ENCODE peak calls at places on chromosome 1, in ten cellular contexts. U is H4; F is GM04503; S is iris pigment epithelial cell; O is GM12865; H is NCI-H510A treated with DMSO at 0.1 percent for 48 hours; N is GM12864; B is mesothelial cell of epicardium; I is epithelial cell of esophagus; V is stimulated activated naive B cell treated with anti-CD40 and anti-IgM and Interleukin-4, amounts not matched to agents 10 μg/mL and 1 μg/mL and 100 μg/mL, for 72 hours. X is an unnamed sample.

GRCh38 chr1:24570265-24571125 is 14.6 kb downstream of the NCMAP start:
- DNase-seq in U (no peak), F (no peak), S (no peak), O (no peak), H (no peak), N (no peak), B (no peak), I (no peak), V (no peak), X (no peak)

GRCh38 chr1:1069061-1069710 is 4.9 kb downstream of the RNF223 start:
- DNase-seq in U (peak; percentile 81), F (no peak), S (peak; percentile 30), O (peak; percentile 91), H (peak; percentile 94), N (peak; percentile 46), B (peak; percentile 87), I (peak; percentile 81), V (peak; percentile 86), X (peak; percentile 94)

GRCh38 chr1:95407864-95408291 is 173.9 kb downstream of the RWDD3 start:
- DNase-seq in U (no peak), F (no peak), S (no peak), O (no peak), H (no peak), N (no peak), B (no peak), I (no peak), V (no peak), X (no peak)

GRCh38 chr1:24443241-24443656 is 27.6 kb downstream of the NIPAL3 start:
- DNase-seq in U (no peak), F (no peak), S (no peak), O (no peak), H (no peak), N (no peak), B (no peak), I (no peak), V (no peak), X (no peak)

GRCh38 chr1:93111561-93111960 is 32.5 kb downstream of the MTF2 start:
- DNase-seq in U (no peak), F (no peak), S (peak; percentile 12), O (no peak), H (no peak), N (no peak), B (no peak), I (no peak), V (no peak), X (no peak)

GRCh38 chr1:26320896-26321295 is 3.1 kb downstream of the CD52 start:
- DNase-seq in U (no peak), F (no peak), S (no peak), O (no peak), H (no peak), N (no peak), B (no peak), I (no peak), V (no peak), X (no peak)

GRCh38 chr1:219790834-219791615 is 137.3 kb downstream of the SLC30A10 start:
- DNase-seq in U (no peak), F (no peak), S (peak; percentile 71), O (no peak), H (no peak), N (no peak), B (no peak), I (peak; percentile 5), V (no peak), X (no peak)

GRCh38 chr1:17594690-17595601 is 55.4 kb downstream of the ARHGEF10L start:
- DNase-seq in U (no peak), F (no peak), S (no peak), O (no peak), H (no peak), N (no peak), B (no peak), I (no peak), V (no peak), X (no peak)